ENCODE peak calls at places on chromosomes 3 and 15, in six cellular contexts. R, U, Y, F, B and M are unnamed samples.
A peak's percentile ranks its signal among the peaks of the same experiment; 100 is the strongest.

GRCh38 chr15:50881121-50882048 is 27.1 kb upstream of the AP4E1 start:
- DNase-seq in B (no peak), Y (peak; percentile 14), U (no peak), R (no peak), F (no peak), M (no peak)

GRCh38 chr3:141095546-141095937 is 44.4 kb downstream of the SPSB4 start:
- DNase-seq in R (no peak), F (no peak), U (no peak), B (no peak), Y (no peak), M (no peak)

GRCh38 chr3:66149269-66149668 is 71.5 kb upstream of the SLC25A26 start:
- DNase-seq in F (no peak), R (no peak), Y (no peak), B (no peak), U (no peak), M (no peak)

GRCh38 chr3:109874900-109875735 is 537.8 kb upstream of the DPPA4 start:
- DNase-seq in U (no peak), B (no peak), Y (no peak), R (no peak), F (no peak), M (peak; percentile 3)

GRCh38 chr15:78362716-78363426 is 22.7 kb downstream of the CRABP1 start:
- DNase-seq in B (no peak), Y (no peak), U (no peak), F (no peak), R (no peak), M (no peak)

GRCh38 chr15:65902373-65902772 is 33.1 kb downstream of the RAB11A start:
- DNase-seq in U (peak; percentile 73), R (no peak), Y (no peak), B (peak; percentile 63), F (no peak), M (no peak)

GRCh38 chr3:142445816-142446254 is 2.0 kb downstream of the XRN1 start:
- DNase-seq in B (no peak), Y (peak; percentile 46), F (no peak), R (no peak), U (no peak), M (no peak)

GRCh38 chr3:138327831-138328230 is 1.8 kb downstream of the NME9 start:
- DNase-seq in B (no peak), F (no peak), Y (no peak), U (no peak), R (no peak), M (no peak)

GRCh38 chr15:85422607-85423006 is 42.2 kb downstream of the AKAP13 start:
- DNase-seq in F (no peak), Y (no peak), U (no peak), B (no peak), R (no peak), M (no peak)

GRCh38 chr3:180280601-180281000 is 243.9 kb upstream of the PEX5L start:
- DNase-seq in U (no peak), B (no peak), F (no peak), R (no peak), Y (no peak), M (no peak)

GRCh38 chr3:185175370-185175987 is 22.6 kb upstream of the C3orf70 start:
- DNase-seq in Y (no peak), B (peak; percentile 84), R (no peak), U (no peak), F (no peak), M (no peak)

GRCh38 chr3:48186993-48187578 is 1.1 kb downstream of the CDC25A start:
- DNase-seq in B (no peak), U (no peak), F (no peak), R (no peak), Y (no peak), M (no peak)

GRCh38 chr3:171458056-171458856 is 1.9 kb downstream of the TNIK start:
- DNase-seq in Y (peak; percentile 43), U (no peak), F (peak; percentile 32), R (no peak), B (no peak), M (no peak)

GRCh38 chr3:167057586-167057985 is 322.5 kb downstream of the ZBBX start:
- DNase-seq in R (no peak), U (no peak), B (no peak), Y (no peak), F (no peak), M (no peak)

GRCh38 chr3:47002490-47003410 is 23.3 kb downstream of the NBEAL2 start:
- DNase-seq in F (no peak), Y (no peak), B (peak; percentile 37), R (no peak), U (no peak), M (no peak)

GRCh38 chr3:72295276-72295973 is 510.5 kb upstream of the PROK2 start:
- DNase-seq in B (no peak), R (no peak), Y (no peak), U (no peak), F (no peak), M (no peak)